ENCODE peak calls at places on chromosome 4, in four cellular contexts. Z, H, K and L are unnamed samples.

GRCh38 chr4:12409507-12410190 is 981.0 kb upstream of the HS3ST1 start:
- DNase-seq in Z (no peak), H (peak), K (no peak), L (no peak)

GRCh38 chr4:129233691-129234090 is 137.7 kb downstream of the C4orf33 start:
- DNase-seq in Z (no peak), H (no peak), K (no peak), L (no peak)

GRCh38 chr4:146132445-146132844 is 43.1 kb upstream of the LSM6 start:
- DNase-seq in Z (no peak), H (peak), K (no peak), L (no peak)

GRCh38 chr4:99379571-99379970 is 27.0 kb upstream of the ADH1C start:
- DNase-seq in Z (no peak), H (no peak), K (no peak), L (no peak)

GRCh38 chr4:100146756-100147155 is 43.5 kb downstream of the DDIT4L start:
- DNase-seq in Z (no peak), H (no peak), K (no peak), L (no peak)

GRCh38 chr4:73815145-73815544 is 21.3 kb upstream of the CXCL6 start:
- DNase-seq in Z (no peak), H (peak), K (no peak), L (no peak)

GRCh38 chr4:147782087-147782781 is 50.3 kb downstream of the ARHGAP10 start:
- DNase-seq in Z (no peak), H (peak), K (no peak), L (no peak)

GRCh38 chr4:132592340-132592739 is 556.8 kb upstream of the PCDH10 start:
- DNase-seq in Z (peak), H (no peak), K (no peak), L (no peak)

GRCh38 chr4:127686656-127687055 is 43.5 kb upstream of the SLC25A31 start:
- DNase-seq in Z (no peak), H (peak), K (no peak), L (no peak)

GRCh38 chr4:10348241-10348640 is 109.0 kb downstream of the ZNF518B start:
- DNase-seq in Z (no peak), H (no peak), K (no peak), L (no peak)

GRCh38 chr4:94882756-94883155 is 125.0 kb downstream of the BMPR1B start:
- DNase-seq in Z (no peak), H (peak), K (no peak), L (no peak)

GRCh38 chr4:54971474-54971950 is 153.9 kb downstream of the KDR start:
- DNase-seq in Z (peak), H (peak), K (peak), L (peak)

GRCh38 chr4:54976682-54977081 is 148.7 kb downstream of the KDR start:
- DNase-seq in Z (peak), H (peak), K (no peak), L (no peak)
- TF ChIP-seq CTCF in Z (no peak), H (peak), K (no peak), L (no peak)

GRCh38 chr4:86818845-86819244 is 30.3 kb downstream of the SLC10A6 start:
- DNase-seq in Z (peak), H (no peak), K (no peak), L (no peak)
- TF ChIP-seq CTCF in Z (peak), H (no peak), K (no peak), L (no peak)

GRCh38 chr4:164753873-164754488 is at the start of gene SMIM31:
- DNase-seq in Z (no peak), H (peak), K (no peak), L (no peak)

GRCh38 chr4:164748375-164748774 is 5.6 kb upstream of the SMIM31 start:
- DNase-seq in Z (peak), H (peak), K (peak), L (no peak)
- TF ChIP-seq CTCF in Z (no peak), H (no peak), K (peak), L (peak)

GRCh38 chr4:125732682-125733081 is 417.9 kb downstream of the FAT4 start:
- DNase-seq in Z (no peak), H (no peak), K (no peak), L (no peak)

GRCh38 chr4:125739760-125740159 is 425.0 kb downstream of the FAT4 start:
- DNase-seq in Z (no peak), H (no peak), K (no peak), L (no peak)

GRCh38 chr4:125734504-125734903 is 419.7 kb downstream of the FAT4 start:
- DNase-seq in Z (no peak), H (no peak), K (no peak), L (no peak)

GRCh38 chr4:125735107-125735506 is 420.4 kb downstream of the FAT4 start:
- DNase-seq in Z (peak), H (peak), K (no peak), L (peak)

GRCh38 chr4:125736057-125736456 is 421.3 kb downstream of the FAT4 start:
- DNase-seq in Z (peak), H (no peak), K (no peak), L (no peak)
- TF ChIP-seq CTCF in Z (peak), H (no peak), K (no peak), L (no peak)

GRCh38 chr4:108007984-108008383 is 18.3 kb downstream of the HADH start:
- DNase-seq in Z (no peak), H (no peak), K (no peak), L (no peak)
- TF ChIP-seq CTCF in Z (no peak), H (no peak), K (no peak), L (no peak)

DNA sequence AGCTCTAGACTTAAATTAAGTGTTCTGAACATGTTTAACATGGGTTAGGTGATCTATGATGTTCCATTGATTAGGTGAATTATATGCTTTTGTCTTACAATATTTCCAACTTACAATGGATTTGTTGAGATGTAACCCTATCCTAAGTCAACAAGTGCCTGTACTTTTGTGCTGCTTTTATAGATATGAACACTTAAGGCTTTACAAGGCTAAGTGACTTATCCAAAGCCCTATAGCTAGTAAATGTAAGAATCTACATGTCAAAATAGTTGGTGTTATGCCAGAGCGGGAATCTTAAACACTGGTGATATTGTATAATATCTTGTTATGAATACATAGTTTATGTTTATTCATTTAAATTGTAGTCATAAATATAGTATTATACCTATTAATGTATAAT is 1629.1 kb upstream of the IGFBP7 start:
- DNase-seq in Z (no peak), H (no peak), K (no peak), L (no peak)
- TF ChIP-seq CTCF in Z (no peak), H (no peak), K (no peak), L (no peak)

GRCh38 chr4:139740121-139740520 is 74.5 kb downstream of the MGST2 start:
- DNase-seq in Z (no peak), H (peak), K (no peak), L (no peak)

GRCh38 chr4:139743027-139743426 is 77.4 kb downstream of the MGST2 start:
- DNase-seq in Z (no peak), H (peak), K (no peak), L (no peak)

GRCh38 chr4:139744232-139744631 is 78.6 kb downstream of the MGST2 start:
- DNase-seq in Z (no peak), H (no peak), K (no peak), L (no peak)

GRCh38 chr4:139738846-139739613 is 73.4 kb downstream of the MGST2 start:
- DNase-seq in Z (peak), H (no peak), K (no peak), L (no peak)

DNA sequence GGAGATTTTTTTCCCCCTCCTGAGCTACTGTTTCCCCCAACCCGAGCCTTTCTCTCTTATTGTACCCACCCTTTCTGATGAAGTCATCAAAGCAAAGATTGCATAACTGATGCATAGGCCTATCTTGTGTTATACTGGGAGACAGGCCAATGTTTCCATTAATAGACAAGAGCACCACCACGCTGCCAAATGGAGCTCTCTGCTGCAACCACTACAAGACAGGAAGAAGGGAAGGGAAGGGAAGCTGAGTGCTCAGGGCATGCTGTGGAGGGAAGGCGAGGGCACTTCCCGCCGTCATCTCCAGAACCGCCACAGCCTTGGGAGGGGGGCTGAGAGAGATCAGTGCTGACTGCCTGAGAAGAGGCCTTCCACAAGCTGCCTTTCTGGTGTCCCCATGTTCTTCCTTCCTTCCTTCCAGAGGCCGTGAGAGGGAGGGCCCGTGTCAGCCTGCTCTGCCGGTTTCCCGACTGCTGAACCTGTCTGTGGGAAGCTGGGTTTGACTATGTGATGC is 75.0 kb downstream of the MGST2 start:
- DNase-seq in Z (peak), H (peak), K (no peak), L (no peak)
- TF ChIP-seq CTCF in Z (peak), H (peak), K (no peak), L (no peak)

GRCh38 chr4:173520921-173521473 is 9.0 kb downstream of the HAND2 start:
- DNase-seq in Z (no peak), H (no peak), K (no peak), L (no peak)
- TF ChIP-seq CTCF in Z (no peak), H (no peak), K (no peak), L (no peak)

DNA sequence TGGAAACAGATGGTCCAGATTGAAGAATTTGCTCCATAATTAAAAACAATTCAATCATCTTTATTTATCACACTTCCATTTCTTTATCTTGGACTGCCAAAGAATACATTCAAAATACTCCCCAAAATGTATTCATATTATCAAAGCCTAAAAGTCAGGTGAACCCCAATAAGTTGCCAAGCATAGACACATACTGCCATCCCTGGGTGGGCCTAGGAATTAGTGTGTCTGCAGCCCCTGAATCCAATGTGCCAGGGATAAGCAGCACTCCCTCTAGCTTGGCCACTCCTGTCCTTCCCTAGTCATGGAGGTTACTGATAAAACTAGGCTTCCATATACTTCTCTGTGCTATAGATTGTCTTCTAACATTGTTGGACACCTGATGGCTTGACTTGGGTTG is 199.9 kb downstream of the TENM3 start:
- DNase-seq in Z (no peak), H (no peak), K (no peak), L (no peak)
- TF ChIP-seq CTCF in Z (no peak), H (no peak), K (no peak), L (no peak)